ENCODE peak calls at places on chromosomes 7 and 10, in five cellular contexts. C is IMR-90; E is astrocyte; V is fibroblast of lung; N is CD8-positive, alpha-beta T cell. F is an unnamed sample.

GRCh38 chr7:36949711-36950600 is 225.7 kb upstream of the AOAH start:
- DNase-seq in C (no peak), E (no peak), V (no peak), N (no peak), F (peak; percentile 63)

GRCh38 chr7:25846722-25847121 is 305.3 kb upstream of the NFE2L3 start:
- DNase-seq in C (peak; percentile 79), E (peak; percentile 87), V (peak; percentile 88), N (no peak), F (no peak)

GRCh38 chr7:159030490-159031134 is 114.1 kb downstream of the VIPR2 start:
- DNase-seq in C (no peak), E (no peak), V (no peak), N (no peak), F (no peak)

GRCh38 chr10:17349009-17349349 is 105.4 kb downstream of the ST8SIA6 start:
- DNase-seq in C (no peak), E (no peak), V (no peak), N (no peak), F (no peak)

GRCh38 chr7:47328392-47329319 is 253.3 kb downstream of the TNS3 start:
- DNase-seq in C (no peak), E (no peak), V (no peak), N (no peak), F (no peak)

GRCh38 chr10:103637855-103638561 is 144.5 kb downstream of the NEURL1 start:
- DNase-seq in C (peak; percentile 92), E (peak; percentile 94), V (peak; percentile 96), N (no peak), F (no peak)

GRCh38 chr7:126178865-126179264 is 1073.9 kb downstream of the GRM8 start:
- DNase-seq in C (no peak), E (no peak), V (no peak), N (no peak), F (no peak)

GRCh38 chr10:36126076-36126475 is 484.0 kb upstream of the FZD8 start:
- DNase-seq in C (no peak), E (no peak), V (no peak), N (no peak), F (peak; percentile 77)

GRCh38 chr10:486668-487067 is 202.8 kb downstream of the DIP2C start:
- DNase-seq in C (no peak), E (no peak), V (no peak), N (no peak), F (no peak)

GRCh38 chr7:55552320-55553086 is 19.8 kb downstream of the VOPP1 start:
- DNase-seq in C (peak; percentile 90), E (peak; percentile 91), V (peak; percentile 93), N (no peak), F (peak; percentile 92)

GRCh38 chr7:100949227-100949930 is at the start of gene MUC3A:
- DNase-seq in C (no peak), E (no peak), V (no peak), N (no peak), F (no peak)

GRCh38 chr7:69896100-69896499 is 297.8 kb downstream of the AUTS2 start:
- DNase-seq in C (no peak), E (no peak), V (peak; percentile 43), N (no peak), F (no peak)

GRCh38 chr10:50431791-50432190 is 180.5 kb upstream of the ASAH2 start:
- DNase-seq in C (no peak), E (peak; percentile 83), V (peak; percentile 84), N (no peak), F (no peak)

GRCh38 chr7:84277628-84278224 is 83.1 kb upstream of the SEMA3A start:
- DNase-seq in C (no peak), E (peak; percentile 72), V (peak; percentile 75), N (no peak), F (no peak)

GRCh38 chr7:81990395-81990794 is 220.5 kb upstream of the HGF start:
- DNase-seq in C (peak; percentile 83), E (peak; percentile 29), V (peak; percentile 33), N (no peak), F (peak; percentile 54)

GRCh38 chr10:14588084-14588937 is 186.4 kb downstream of the FAM107B start:
- DNase-seq in C (peak; percentile 100), E (peak; percentile 95), V (peak; percentile 96), N (peak; percentile 55), F (peak; percentile 81)

GRCh38 chr10:52653510-52653909 is 119.1 kb downstream of the MBL2 start:
- DNase-seq in C (no peak), E (no peak), V (no peak), N (no peak), F (no peak)

GRCh38 chr7:135855836-135856235 is 107.2 kb upstream of the FAM180A start:
- DNase-seq in C (no peak), E (peak; percentile 72), V (peak; percentile 75), N (no peak), F (peak; percentile 84)

GRCh38 chr7:18420758-18421157 is 74.8 kb upstream of the HDAC9 start:
- DNase-seq in C (peak; percentile 46), E (peak; percentile 27), V (peak; percentile 39), N (no peak), F (peak; percentile 89)

GRCh38 chr10:120940299-120940900 is 89.2 kb downstream of the WDR11 start:
- DNase-seq in C (no peak), E (no peak), V (no peak), N (no peak), F (peak; percentile 18)

GRCh38 chr10:114458955-114459354 is 54.7 kb upstream of the AFAP1L2 start:
- DNase-seq in C (peak; percentile 4), E (no peak), V (no peak), N (no peak), F (peak; percentile 61)

GRCh38 chr10:86801995-86802394 is 45.6 kb downstream of the BMPR1A start:
- DNase-seq in C (no peak), E (no peak), V (no peak), N (no peak), F (no peak)

GRCh38 chr10:77007836-77008235 is 629.8 kb downstream of the KCNMA1 start:
- DNase-seq in C (no peak), E (no peak), V (no peak), N (no peak), F (no peak)

GRCh38 chr10:97685395-97685958 is 1.6 kb downstream of the AVPI1 start:
- DNase-seq in C (peak; percentile 58), E (no peak), V (peak; percentile 12), N (no peak), F (peak; percentile 67)

GRCh38 chr7:99669782-99670181 is 10.0 kb downstream of the CYP3A5 start:
- DNase-seq in C (no peak), E (no peak), V (no peak), N (no peak), F (no peak)

GRCh38 chr10:1652151-1652550 is 85.2 kb downstream of the ADARB2 start:
- DNase-seq in C (no peak), E (no peak), V (no peak), N (no peak), F (no peak)

GRCh38 chr7:8365499-8366110 is 67.8 kb upstream of the NXPH1 start:
- DNase-seq in C (no peak), E (no peak), V (no peak), N (no peak), F (peak; percentile 36)

DNA sequence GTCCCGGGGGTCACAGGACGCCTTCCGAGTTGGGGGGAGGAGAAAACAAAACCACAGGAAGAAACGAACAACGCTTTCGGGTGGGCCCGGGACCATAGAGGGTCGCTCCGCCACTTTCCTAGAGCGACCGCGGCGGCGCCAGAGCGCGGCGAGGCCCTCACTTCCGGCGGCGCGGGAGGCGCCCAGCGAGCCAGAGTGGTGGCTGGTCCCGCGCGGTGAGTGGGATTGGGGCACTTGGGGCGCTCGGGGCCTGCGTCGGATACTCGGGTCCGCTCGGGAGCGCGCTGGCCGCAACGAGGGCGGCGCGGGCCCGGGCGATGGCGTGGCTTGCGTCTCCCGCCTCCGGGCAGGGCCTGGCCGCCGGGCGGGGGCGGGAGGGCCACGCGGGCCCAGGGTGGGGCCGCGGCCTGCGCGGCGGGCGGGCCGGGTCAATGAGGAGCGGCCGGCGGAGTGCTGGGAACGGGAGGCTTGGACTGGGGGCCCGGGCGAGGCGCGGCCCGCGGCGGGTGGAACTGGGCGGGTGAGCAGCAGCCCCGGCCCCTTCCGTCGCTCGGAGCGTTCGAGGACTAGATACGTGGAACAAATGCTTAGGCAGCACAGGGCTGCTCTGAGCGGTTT is at the start of gene ZNF22:
- DNase-seq in C (peak; percentile 56), E (peak; percentile 58), V (peak; percentile 71), N (peak; percentile 83), F (peak; percentile 47)
- TF ChIP-seq CTCF in C (peak; percentile 6), E (no peak), V (no peak), N (no peak), F (no peak)

DNA sequence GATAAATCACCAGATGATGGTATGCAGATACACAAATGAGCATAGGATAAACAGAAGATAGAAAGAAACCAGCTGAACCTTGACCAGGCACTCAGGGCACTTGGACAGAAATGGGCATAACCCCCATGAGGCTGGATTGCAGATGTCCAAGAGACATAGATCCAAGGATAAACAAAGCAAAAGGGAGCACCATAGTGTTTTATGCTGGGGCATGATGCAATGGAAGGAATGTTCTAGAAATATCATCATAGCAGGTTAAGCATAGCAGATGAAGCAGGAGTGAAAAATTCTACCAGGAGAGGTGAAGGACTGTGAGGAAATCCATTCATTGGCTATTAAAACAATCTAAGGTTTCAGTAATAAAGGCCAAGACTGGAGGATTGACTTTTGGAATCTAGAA is 70.5 kb upstream of the TES start:
- DNase-seq in C (peak; percentile 25), E (no peak), V (no peak), N (no peak), F (no peak)
- H3K4me3 ChIP-seq in C (no peak overlapping the region), E (no peak overlapping the region), V (no peak overlapping the region), N (no peak overlapping the region), F (no peak overlapping the region)

GRCh38 chr7:107233174-107233573 is 64.4 kb downstream of the HBP1 start:
- DNase-seq in C (no peak), E (no peak), V (peak; percentile 8), N (no peak), F (no peak)
- TF ChIP-seq CTCF in C (no peak), E (no peak), V (no peak), N (no peak), F (no peak)

GRCh38 chr10:128046934-128047251 is 79.3 kb downstream of the MKI67 start:
- DNase-seq in C (no peak), E (no peak), V (no peak), N (no peak), F (no peak)
- H3K4me3 ChIP-seq in C (no peak overlapping the region), E (no peak overlapping the region), V (no peak overlapping the region), N (peak overlapping the region; percentile 72), F (peak overlapping the region; percentile 77)

DNA sequence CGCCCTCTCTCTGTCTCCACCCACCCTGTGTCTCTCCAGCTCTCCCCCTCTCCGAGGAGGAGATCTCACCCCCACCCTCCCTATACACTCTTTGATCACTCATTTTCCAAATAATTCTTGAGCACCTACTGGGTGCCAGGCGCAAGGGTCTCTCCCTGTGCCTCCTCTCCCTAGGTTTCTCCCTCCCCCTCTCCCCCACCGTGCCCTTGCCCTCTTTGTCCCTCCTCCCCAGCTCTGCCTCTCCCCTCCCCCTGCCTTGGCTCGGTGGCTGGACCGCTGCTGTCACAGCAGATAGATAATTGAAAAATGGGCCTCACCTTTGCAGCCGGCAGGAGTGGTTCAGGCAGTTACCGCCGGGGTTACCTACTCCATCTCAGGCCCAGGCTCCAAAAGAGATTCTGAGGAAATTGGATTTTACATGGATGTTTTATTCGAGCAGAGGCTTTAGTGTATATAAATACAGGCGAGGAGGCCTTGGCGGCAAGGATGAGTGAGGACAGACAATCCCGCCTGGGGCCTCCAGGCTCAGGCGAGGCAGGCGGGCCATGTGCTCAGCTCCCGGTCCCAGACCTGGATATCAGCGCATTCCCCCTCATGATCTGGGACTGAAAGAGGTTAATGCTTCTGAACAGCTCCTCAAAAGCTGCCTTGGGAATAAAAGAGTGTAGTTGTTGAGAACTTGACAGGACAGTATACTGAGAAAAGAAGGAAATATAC is 60.8 kb upstream of the BTRC start:
- DNase-seq in C (no peak), E (no peak), V (no peak), N (no peak), F (no peak)
- TF ChIP-seq CTCF in C (no peak), E (no peak), V (no peak), N (no peak), F (no peak)

F was measured in epithelial cell of esophagus.